ENCODE peak calls at places on chromosome 9, in six cellular contexts. One of them, this sample, is unnamed.

GRCh38 chr9:892123-892522 is 50.6 kb downstream of the DMRT1 start:
- ATAC-seq in Right ventricle myocardium inferior: no peak
- ATAC-seq in mucosa of descending colon: no peak
- ATAC-seq in CD4-positive, alpha-beta T cell: no peak
- ATAC-seq in heart left ventricle: no peak
- ATAC-seq in T-cell: no peak
- ATAC-seq in this sample: no peak

GRCh38 chr9:34995288-34996060 is 5.9 kb downstream of the DNAJB5 start:
- ATAC-seq in Right ventricle myocardium inferior: peak; percentile 27
- ATAC-seq in T-cell: no peak
- ATAC-seq in CD4-positive, alpha-beta T cell: no peak
- ATAC-seq in heart left ventricle: no peak
- ATAC-seq in mucosa of descending colon: no peak
- ATAC-seq in this sample: peak; percentile 26

GRCh38 chr9:6924149-6924548 is 166.4 kb downstream of the KDM4C start:
- ATAC-seq in heart left ventricle: no peak
- ATAC-seq in mucosa of descending colon: no peak
- ATAC-seq in T-cell: no peak
- ATAC-seq in CD4-positive, alpha-beta T cell: no peak
- ATAC-seq in Right ventricle myocardium inferior: no peak
- ATAC-seq in this sample: no peak

GRCh38 chr9:36603006-36603405 is 30.3 kb downstream of the MELK start:
- ATAC-seq in mucosa of descending colon: no peak
- ATAC-seq in heart left ventricle: no peak
- ATAC-seq in T-cell: no peak
- ATAC-seq in CD4-positive, alpha-beta T cell: no peak
- ATAC-seq in Right ventricle myocardium inferior: no peak
- ATAC-seq in this sample: no peak

GRCh38 chr9:68651280-68651893 is 53.7 kb upstream of the PIP5K1B start:
- ATAC-seq in CD4-positive, alpha-beta T cell: no peak
- ATAC-seq in Right ventricle myocardium inferior: no peak
- ATAC-seq in T-cell: no peak
- ATAC-seq in mucosa of descending colon: no peak
- ATAC-seq in heart left ventricle: no peak
- ATAC-seq in this sample: no peak

GRCh38 chr9:133509179-133510083 is 15.3 kb downstream of the MYMK start:
- ATAC-seq in T-cell: peak; percentile 87
- ATAC-seq in CD4-positive, alpha-beta T cell: peak; percentile 72
- ATAC-seq in mucosa of descending colon: peak; percentile 70
- ATAC-seq in heart left ventricle: peak; percentile 9
- ATAC-seq in Right ventricle myocardium inferior: no peak
- ATAC-seq in this sample: no peak

GRCh38 chr9:130696996-130697395 is 3.4 kb downstream of the EXOSC2 start:
- ATAC-seq in T-cell: no peak
- ATAC-seq in Right ventricle myocardium inferior: no peak
- ATAC-seq in CD4-positive, alpha-beta T cell: no peak
- ATAC-seq in heart left ventricle: no peak
- ATAC-seq in mucosa of descending colon: no peak
- ATAC-seq in this sample: no peak

GRCh38 chr9:105037139-105037538 is 109.2 kb upstream of the ABCA1 start:
- ATAC-seq in heart left ventricle: no peak
- ATAC-seq in Right ventricle myocardium inferior: no peak
- ATAC-seq in CD4-positive, alpha-beta T cell: no peak
- ATAC-seq in mucosa of descending colon: no peak
- ATAC-seq in T-cell: no peak
- ATAC-seq in this sample: no peak

GRCh38 chr9:14170392-14170931 is 143.5 kb downstream of the NFIB start:
- ATAC-seq in heart left ventricle: no peak
- ATAC-seq in T-cell: no peak
- ATAC-seq in Right ventricle myocardium inferior: no peak
- ATAC-seq in mucosa of descending colon: no peak
- ATAC-seq in CD4-positive, alpha-beta T cell: no peak
- ATAC-seq in this sample: no peak

GRCh38 chr9:8821910-8822666 is 1022.5 kb upstream of the DMAC1 start:
- ATAC-seq in mucosa of descending colon: no peak
- ATAC-seq in T-cell: no peak
- ATAC-seq in Right ventricle myocardium inferior: no peak
- ATAC-seq in heart left ventricle: no peak
- ATAC-seq in CD4-positive, alpha-beta T cell: no peak
- ATAC-seq in this sample: no peak

GRCh38 chr9:89104821-89105220 is 73.8 kb downstream of the SHC3 start:
- ATAC-seq in T-cell: no peak
- ATAC-seq in heart left ventricle: no peak
- ATAC-seq in mucosa of descending colon: no peak
- ATAC-seq in Right ventricle myocardium inferior: no peak
- ATAC-seq in CD4-positive, alpha-beta T cell: no peak
- ATAC-seq in this sample: no peak

GRCh38 chr9:120726484-120726883 is 12.2 kb upstream of the MEGF9 start:
- ATAC-seq in T-cell: no peak
- ATAC-seq in heart left ventricle: no peak
- ATAC-seq in Right ventricle myocardium inferior: no peak
- ATAC-seq in CD4-positive, alpha-beta T cell: no peak
- ATAC-seq in mucosa of descending colon: no peak
- ATAC-seq in this sample: no peak

GRCh38 chr9:136258786-136259516 is 13.3 kb upstream of the QSOX2 start:
- ATAC-seq in mucosa of descending colon: no peak
- ATAC-seq in T-cell: no peak
- ATAC-seq in Right ventricle myocardium inferior: no peak
- ATAC-seq in CD4-positive, alpha-beta T cell: no peak
- ATAC-seq in heart left ventricle: no peak
- ATAC-seq in this sample: no peak

GRCh38 chr9:133104718-133105460 is 16.2 kb downstream of the RALGDS start:
- ATAC-seq in heart left ventricle: no peak
- ATAC-seq in T-cell: no peak
- ATAC-seq in CD4-positive, alpha-beta T cell: no peak
- ATAC-seq in mucosa of descending colon: no peak
- ATAC-seq in Right ventricle myocardium inferior: no peak
- ATAC-seq in this sample: no peak

GRCh38 chr9:18396102-18396728 is 77.7 kb upstream of the ADAMTSL1 start:
- ATAC-seq in Right ventricle myocardium inferior: no peak
- ATAC-seq in T-cell: no peak
- ATAC-seq in heart left ventricle: no peak
- ATAC-seq in mucosa of descending colon: no peak
- ATAC-seq in CD4-positive, alpha-beta T cell: no peak
- ATAC-seq in this sample: no peak

GRCh38 chr9:2639786-2640185 is 18.2 kb downstream of the VLDLR start:
- ATAC-seq in Right ventricle myocardium inferior: peak; percentile 55
- ATAC-seq in T-cell: no peak
- ATAC-seq in heart left ventricle: no peak
- ATAC-seq in mucosa of descending colon: no peak
- ATAC-seq in CD4-positive, alpha-beta T cell: no peak
- ATAC-seq in this sample: no peak

GRCh38 chr9:14271078-14271673 is 42.8 kb downstream of the NFIB start:
- ATAC-seq in T-cell: no peak
- ATAC-seq in mucosa of descending colon: peak; percentile 42
- ATAC-seq in CD4-positive, alpha-beta T cell: no peak
- ATAC-seq in heart left ventricle: peak; percentile 64
- ATAC-seq in Right ventricle myocardium inferior: peak; percentile 75
- ATAC-seq in this sample: peak; percentile 57

GRCh38 chr9:69871143-69871834 is 50.7 kb downstream of the CFAP95 start:
- ATAC-seq in mucosa of descending colon: no peak
- ATAC-seq in CD4-positive, alpha-beta T cell: no peak
- ATAC-seq in T-cell: no peak
- ATAC-seq in Right ventricle myocardium inferior: no peak
- ATAC-seq in heart left ventricle: no peak
- ATAC-seq in this sample: no peak

GRCh38 chr9:126763130-126763764 is 41.6 kb upstream of the ZBTB43 start:
- ATAC-seq in mucosa of descending colon: peak; percentile 42
- ATAC-seq in Right ventricle myocardium inferior: no peak
- ATAC-seq in heart left ventricle: no peak
- ATAC-seq in T-cell: no peak
- ATAC-seq in CD4-positive, alpha-beta T cell: no peak
- ATAC-seq in this sample: no peak

GRCh38 chr9:117412006-117412715 is 2.7 kb downstream of the ASTN2 start:
- ATAC-seq in Right ventricle myocardium inferior: no peak
- ATAC-seq in T-cell: no peak
- ATAC-seq in mucosa of descending colon: no peak
- ATAC-seq in CD4-positive, alpha-beta T cell: no peak
- ATAC-seq in heart left ventricle: no peak
- ATAC-seq in this sample: no peak

GRCh38 chr9:96048954-96049831 is 173.7 kb downstream of the ERCC6L2 start:
- ATAC-seq in CD4-positive, alpha-beta T cell: no peak
- ATAC-seq in heart left ventricle: peak; percentile 68
- ATAC-seq in mucosa of descending colon: peak; percentile 8
- ATAC-seq in T-cell: no peak
- ATAC-seq in Right ventricle myocardium inferior: peak; percentile 46
- ATAC-seq in this sample: peak; percentile 48

GRCh38 chr9:137435980-137436760 is 5.0 kb downstream of the ENTPD8 start:
- ATAC-seq in CD4-positive, alpha-beta T cell: no peak
- ATAC-seq in heart left ventricle: peak; percentile 55
- ATAC-seq in T-cell: no peak
- ATAC-seq in Right ventricle myocardium inferior: peak; percentile 23
- ATAC-seq in mucosa of descending colon: peak; percentile 81
- ATAC-seq in this sample: peak; percentile 73

GRCh38 chr9:115674091-115674490 is 479.5 kb upstream of the PAPPA start:
- ATAC-seq in CD4-positive, alpha-beta T cell: no peak
- ATAC-seq in Right ventricle myocardium inferior: no peak
- ATAC-seq in mucosa of descending colon: no peak
- ATAC-seq in heart left ventricle: no peak
- ATAC-seq in T-cell: no peak
- ATAC-seq in this sample: no peak

GRCh38 chr9:94757158-94757557 is 30.7 kb downstream of the AOPEP start:
- ATAC-seq in T-cell: no peak
- ATAC-seq in Right ventricle myocardium inferior: no peak
- ATAC-seq in CD4-positive, alpha-beta T cell: no peak
- ATAC-seq in mucosa of descending colon: no peak
- ATAC-seq in heart left ventricle: no peak
- ATAC-seq in this sample: no peak